ENCODE peak calls at places on chromosomes 1 and 21, in four cellular contexts. R is HuH-7.5, D is amniotic stem cell, C is fibroblast of lung. K is an unnamed sample.

GRCh38 chr1:36088577-36089392 is at the start of gene ADPRS:
- DNase-seq in R (peak; percentile 86), C (peak; percentile 91), D (peak; percentile 83), K (peak; percentile 82)

GRCh38 chr1:1169429-1170214 is 4.1 kb upstream of the TTLL10 start:
- DNase-seq in R (no peak), C (no peak), D (no peak), K (peak; percentile 30)

GRCh38 chr1:111204923-111205723 is 4.7 kb upstream of the DENND2D start:
- DNase-seq in C (no peak), R (no peak), D (no peak), K (no peak)

GRCh38 chr21:16913010-16913409 is 599.8 kb upstream of the CXADR start:
- DNase-seq in R (no peak), D (no peak), C (no peak), K (no peak)

GRCh38 chr1:110674337-110675059 is at the start of gene KCNA3:
- DNase-seq in D (no peak), C (no peak), R (no peak), K (no peak)

GRCh38 chr1:82517586-82517985 is 716.9 kb downstream of the ADGRL2 start:
- DNase-seq in C (peak; percentile 60), R (no peak), D (no peak), K (peak; percentile 4)

GRCh38 chr1:221708987-221709386 is 32.9 kb downstream of the DUSP10 start:
- DNase-seq in C (peak; percentile 66), R (no peak), D (no peak), K (no peak)

GRCh38 chr1:30749691-30750583 is 7.6 kb downstream of the LAPTM5 start:
- DNase-seq in R (no peak), D (no peak), C (no peak), K (no peak)

GRCh38 chr1:153670257-153670858 is 435 bp downstream of the ILF2 start:
- DNase-seq in R (no peak), D (no peak), C (no peak), K (no peak)

GRCh38 chr1:26772687-26773086 is 15.1 kb upstream of the PIGV start:
- DNase-seq in D (peak; percentile 84), R (no peak), C (peak; percentile 91), K (no peak)

GRCh38 chr1:154682252-154682651 is 74.3 kb upstream of the ADAR start:
- DNase-seq in D (no peak), C (no peak), R (no peak), K (no peak)

GRCh38 chr1:73948021-73948420 is 250.0 kb downstream of the LRRIQ3 start:
- DNase-seq in R (no peak), C (no peak), D (no peak), K (no peak)

GRCh38 chr1:201176931-201177330 is 13.7 kb upstream of the IGFN1 start:
- DNase-seq in D (no peak), R (no peak), C (no peak), K (no peak)

K was measured in Caco-2.